ENCODE peak calls at places on chromosomes 13 and 19, in seven cellular contexts. Z is D721Med, O is AG04449, E is transverse colon, X is mammary epithelial cell, C is lower leg skin, M is GM10248. R is an unnamed sample.

GRCh38 chr13:32902898-32903297 is 113.3 kb upstream of the KL start:
- DNase-seq in Z (no peak), O (no peak), E (peak; percentile 34), X (no peak), C (peak; percentile 55), M (no peak), R (no peak)

GRCh38 chr13:45880242-45880641 is 28.7 kb upstream of the SIAH3 start:
- DNase-seq in Z (no peak), O (no peak), E (no peak), X (no peak), C (no peak), M (no peak), R (no peak)

GRCh38 chr19:30851646-30852045 is 479.5 kb downstream of the ZNF536 start:
- DNase-seq in Z (no peak), O (no peak), E (no peak), X (no peak), C (no peak), M (no peak), R (no peak)

GRCh38 chr13:108193806-108194205 is 21.5 kb downstream of the LIG4 start:
- DNase-seq in Z (no peak), O (no peak), E (no peak), X (peak; percentile 71), C (no peak), M (no peak), R (no peak)

GRCh38 chr19:37932985-37933953 is 26.3 kb downstream of the SIPA1L3 start:
- DNase-seq in Z (no peak), O (no peak), E (peak; percentile 75), X (peak; percentile 70), C (no peak), M (no peak), R (no peak)

GRCh38 chr13:96141032-96141431 is 51.1 kb downstream of the HS6ST3 start:
- DNase-seq in Z (no peak), O (peak; percentile 2), E (no peak), X (peak; percentile 16), C (no peak), M (no peak), R (no peak)

GRCh38 chr13:20136781-20137703 is 23.8 kb downstream of the GJA3 start:
- DNase-seq in Z (no peak), O (no peak), E (peak; percentile 67), X (peak; percentile 14), C (no peak), M (peak; percentile 59), R (peak; percentile 38)

GRCh38 chr13:80054806-80055205 is 286.1 kb downstream of the SPRY2 start:
- DNase-seq in Z (no peak), O (no peak), E (no peak), X (peak; percentile 44), C (no peak), M (no peak), R (no peak)

GRCh38 chr13:48214519-48215121 is 18.4 kb upstream of the ITM2B start:
- DNase-seq in Z (no peak), O (no peak), E (no peak), X (peak; percentile 57), C (no peak), M (no peak), R (peak; percentile 28)

GRCh38 chr19:39074205-39074692 is 9.9 kb upstream of the ACP7 start:
- DNase-seq in Z (no peak), O (no peak), E (no peak), X (no peak), C (no peak), M (no peak), R (no peak)

GRCh38 chr13:102452831-102453230 is 51.0 kb upstream of the FGF14 start:
- DNase-seq in Z (no peak), O (no peak), E (no peak), X (peak; percentile 9), C (no peak), M (no peak), R (no peak)

GRCh38 chr13:33281951-33282595 is 3.5 kb downstream of the STARD13 start:
- DNase-seq in Z (no peak), O (no peak), E (no peak), X (peak; percentile 88), C (no peak), M (no peak), R (no peak)

GRCh38 chr19:19061491-19061890 is 2.3 kb upstream of the SLC25A42 start:
- DNase-seq in Z (no peak), O (no peak), E (no peak), X (no peak), C (no peak), M (no peak), R (no peak)

GRCh38 chr13:20969182-20969581 is 66.6 kb upstream of the XPO4 start:
- DNase-seq in Z (no peak), O (no peak), E (no peak), X (peak; percentile 64), C (no peak), M (no peak), R (no peak)

GRCh38 chr13:43390582-43390981 is 367.2 kb downstream of the DNAJC15 start:
- DNase-seq in Z (no peak), O (no peak), E (no peak), X (no peak), C (no peak), M (peak; percentile 23), R (no peak)

GRCh38 chr19:2253106-2254051 is 2.8 kb downstream of the JSRP1 start:
- DNase-seq in Z (no peak), O (no peak), E (no peak), X (no peak), C (no peak), M (no peak), R (peak; percentile 68)

GRCh38 chr13:32265726-32266125 is 49.4 kb downstream of the ZAR1L start:
- DNase-seq in Z (no peak), O (no peak), E (no peak), X (no peak), C (no peak), M (no peak), R (no peak)

GRCh38 chr13:82800391-82800790 is 1081.9 kb downstream of the SLITRK1 start:
- DNase-seq in Z (no peak), O (no peak), E (no peak), X (no peak), C (no peak), M (no peak), R (no peak)

GRCh38 chr19:49413348-49413747 is 9.9 kb downstream of the PTH2 start:
- DNase-seq in Z (no peak), O (no peak), E (no peak), X (no peak), C (no peak), M (no peak), R (no peak)

GRCh38 chr19:46390866-46391265 is 22.5 kb downstream of the CCDC8 start:
- DNase-seq in Z (no peak), O (no peak), E (no peak), X (no peak), C (no peak), M (no peak), R (no peak)

GRCh38 chr19:38669532-38669931 is 22.1 kb downstream of the ACTN4 start:
- DNase-seq in Z (no peak), O (no peak), E (no peak), X (no peak), C (no peak), M (no peak), R (peak; percentile 50)

GRCh38 chr19:43928820-43929219 is 6.3 kb downstream of the ZNF45 start:
- DNase-seq in Z (no peak), O (no peak), E (no peak), X (no peak), C (no peak), M (no peak), R (no peak)

GRCh38 chr19:43939557-43940260 is 4.6 kb upstream of the ZNF45 start:
- DNase-seq in Z (no peak), O (no peak), E (no peak), X (no peak), C (no peak), M (no peak), R (no peak)

GRCh38 chr19:43934985-43935708 is at the start of gene ZNF45:
- DNase-seq in Z (peak; percentile 79), O (peak; percentile 26), E (peak; percentile 90), X (peak; percentile 85), C (peak; percentile 89), M (peak; percentile 93), R (peak; percentile 68)

GRCh38 chr19:43936219-43936618 is 1.1 kb upstream of the ZNF45 start:
- DNase-seq in Z (no peak), O (no peak), E (no peak), X (peak; percentile 11), C (no peak), M (no peak), R (no peak)

GRCh38 chr19:43934055-43934984 is 762 bp downstream of the ZNF45 start:
- DNase-seq in Z (no peak), O (no peak), E (no peak), X (peak; percentile 41), C (no peak), M (peak; percentile 16), R (no peak)
- TF ChIP-seq CTCF in Z (no peak), O (peak; percentile 6), E (no peak), X (no peak), C (no peak), M (no peak), R (no peak)

GRCh38 chr13:93925976-93926375 is 553.5 kb downstream of the DCT start:
- DNase-seq in Z (no peak), O (no peak), E (no peak), X (no peak), C (no peak), M (no peak), R (no peak)
- TF ChIP-seq CTCF in Z (no peak), O (no peak), E (no peak), X (no peak), C (no peak), M (no peak), R (no peak)

GRCh38 chr19:45112111-45112827 is 19.3 kb downstream of the PPP1R37 start:
- DNase-seq in Z (no peak), O (no peak), E (no peak), X (no peak), C (no peak), M (no peak), R (no peak)
- TF ChIP-seq CTCF in Z (no peak), O (no peak), E (no peak), X (peak; percentile 11), C (no peak), M (no peak), R (no peak)

GRCh38 chr19:14097532-14098151 is 7.1 kb upstream of the SAMD1 start:
- DNase-seq in Z (no peak), O (no peak), E (no peak), X (no peak), C (no peak), M (no peak), R (no peak)
- TF ChIP-seq CTCF in Z (peak; percentile 12), O (no peak), E (no peak), X (no peak), C (no peak), M (peak; percentile 9), R (no peak)